ENCODE peak calls at places on chromosome 15, in six cellular contexts. A is stimulated activated CD8-positive, alpha-beta memory T cell treated with anti-CD3 and anti-CD28 coated beads, Interleukin-4, amount 100 ng/mL, for 1 hour; E is OCI-LY7; G is activated CD4-positive, alpha-beta memory T cell treated with anti-CD3 and anti-CD28 coated beads, Interleukin-2, amount 10 ng/mL, durations not matched to agents 7 days and 5 days; U is astrocyte of the spinal cord; L is left cardiac atrium. H is an unnamed sample.

GRCh38 chr15:60799885-60800728 is 321.2 kb upstream of the ICE2 start:
- DNase-seq in A (no peak), E (no peak), G (no peak), U (peak; percentile 48), L (no peak), H (no peak)

GRCh38 chr15:93852761-93853160 is 378.6 kb upstream of the MCTP2 start:
- DNase-seq in A (no peak), E (no peak), G (no peak), U (no peak), L (no peak), H (no peak)

GRCh38 chr15:45857295-45857694 is 222.5 kb downstream of the SQOR start:
- DNase-seq in A (no peak), E (no peak), G (no peak), U (no peak), L (no peak), H (no peak)

GRCh38 chr15:41977757-41978369 is 5.5 kb upstream of the EHD4 start:
- DNase-seq in A (no peak), E (no peak), G (no peak), U (no peak), L (no peak), H (no peak)

GRCh38 chr15:63374686-63375520 is 6.7 kb downstream of the CA12 start:
- DNase-seq in A (no peak), E (no peak), G (peak; percentile 64), U (peak; percentile 87), L (peak; percentile 71), H (no peak)

GRCh38 chr15:89855948-89856347 is 37.8 kb downstream of the AP3S2 start:
- DNase-seq in A (no peak), E (no peak), G (no peak), U (no peak), L (no peak), H (no peak)

GRCh38 chr15:33580526-33580925 is 269.8 kb downstream of the RYR3 start:
- DNase-seq in A (no peak), E (no peak), G (no peak), U (peak; percentile 27), L (no peak), H (no peak)

GRCh38 chr15:57732526-57733331 is 26.2 kb downstream of the POLR2M start:
- DNase-seq in A (no peak), E (peak; percentile 52), G (peak; percentile 42), U (peak; percentile 59), L (peak; percentile 53), H (peak; percentile 36)

GRCh38 chr15:60326824-60327654 is 70.7 kb downstream of the ANXA2 start:
- DNase-seq in A (no peak), E (peak; percentile 51), G (peak; percentile 39), U (peak; percentile 62), L (no peak), H (no peak)

GRCh38 chr15:40937762-40938529 is 8.8 kb downstream of the DLL4 start:
- DNase-seq in A (no peak), E (no peak), G (no peak), U (no peak), L (no peak), H (no peak)

GRCh38 chr15:40582726-40583246 is 11.3 kb upstream of the KNL1 start:
- DNase-seq in A (no peak), E (no peak), G (no peak), U (peak; percentile 23), L (no peak), H (no peak)

GRCh38 chr15:79314811-79315210 is 3.9 kb downstream of the TMED3 start:
- DNase-seq in A (no peak), E (no peak), G (no peak), U (no peak), L (no peak), H (no peak)

GRCh38 chr15:88580532-88580931 is 34.1 kb upstream of the DET1 start:
- DNase-seq in A (no peak), E (no peak), G (no peak), U (no peak), L (no peak), H (no peak)

GRCh38 chr15:101387591-101387990 is 92.5 kb upstream of the SNRPA1 start:
- DNase-seq in A (no peak), E (no peak), G (no peak), U (no peak), L (no peak), H (no peak)

GRCh38 chr15:98873441-98874218 is 134.0 kb downstream of the PGPEP1L start:
- DNase-seq in A (no peak), E (no peak), G (no peak), U (peak; percentile 88), L (no peak), H (no peak)

GRCh38 chr15:40906947-40907802 is 12.9 kb downstream of the VPS18 start:
- DNase-seq in A (no peak), E (peak; percentile 66), G (peak; percentile 62), U (no peak), L (peak; percentile 70), H (peak; percentile 61)

GRCh38 chr15:97678677-97679076 is 281.8 kb upstream of the ARRDC4 start:
- DNase-seq in A (no peak), E (no peak), G (no peak), U (no peak), L (no peak), H (no peak)

GRCh38 chr15:63379492-63380150 is 2.0 kb downstream of the CA12 start:
- DNase-seq in A (no peak), E (no peak), G (no peak), U (no peak), L (no peak), H (no peak)

GRCh38 chr15:75721462-75721922 is 8.8 kb upstream of the CSPG4 start:
- DNase-seq in A (no peak), E (no peak), G (no peak), U (no peak), L (no peak), H (no peak)

GRCh38 chr15:62125763-62126162 is 39.3 kb downstream of the C2CD4B start:
- DNase-seq in A (no peak), E (peak; percentile 5), G (no peak), U (no peak), L (no peak), H (no peak)

GRCh38 chr15:101310163-101310480 is 15.1 kb upstream of the SNRPA1 start:
- DNase-seq in A (no peak), E (no peak), G (no peak), U (no peak), L (no peak), H (peak; percentile 8)

GRCh38 chr15:93524432-93524831 is 435.4 kb upstream of the RGMA start:
- DNase-seq in A (no peak), E (no peak), G (no peak), U (no peak), L (no peak), H (no peak)

GRCh38 chr15:53627279-53627678 is 132.2 kb downstream of the WDR72 start:
- DNase-seq in A (no peak), E (no peak), G (no peak), U (peak; percentile 4), L (no peak), H (no peak)

GRCh38 chr15:57947282-57947681 is 118.2 kb downstream of the ALDH1A2 start:
- DNase-seq in A (no peak), E (no peak), G (no peak), U (no peak), L (no peak), H (no peak)

GRCh38 chr15:41666353-41666920 is 6.2 kb downstream of the MGA start:
- DNase-seq in A (no peak), E (no peak), G (no peak), U (peak; percentile 37), L (no peak), H (no peak)

GRCh38 chr15:73140154-73140553 is 87.9 kb downstream of the NEO1 start:
- DNase-seq in A (no peak), E (no peak), G (no peak), U (no peak), L (no peak), H (no peak)

GRCh38 chr15:38069506-38069905 is 135.1 kb downstream of the TMCO5A start:
- DNase-seq in A (no peak), E (peak; percentile 32), G (no peak), U (peak; percentile 88), L (peak; percentile 31), H (peak; percentile 17)

GRCh38 chr15:99720533-99720932 is 12.7 kb downstream of the LYSMD4 start:
- DNase-seq in A (no peak), E (no peak), G (no peak), U (no peak), L (no peak), H (no peak)